ENCODE peak calls at places on chromosomes 16 and 17, in four cellular contexts. R, F, G and E are unnamed samples.

GRCh38 chr17:19979917-19980770 is 2.5 kb upstream of the AKAP10 start:
- DNase-seq in F (peak; percentile 71), R (no peak), G (no peak), E (no peak)

GRCh38 chr17:81491193-81491592 is 21.4 kb downstream of the ACTG1 start:
- DNase-seq in F (no peak), R (no peak), G (no peak), E (no peak)

GRCh38 chr16:11259655-11260595 is 3.9 kb upstream of the SOCS1 start:
- DNase-seq in R (no peak), G (no peak), F (no peak), E (no peak)

GRCh38 chr16:87806608-87807546 is 41.1 kb upstream of the KLHDC4 start:
- DNase-seq in G (peak; percentile 86), R (peak; percentile 54), F (peak; percentile 61), E (no peak)

GRCh38 chr16:13070268-13070667 is 168.9 kb downstream of the SHISA9 start:
- DNase-seq in R (no peak), F (peak; percentile 85), G (peak; percentile 17), E (no peak)

GRCh38 chr16:55437627-55438026 is 41.4 kb upstream of the MMP2 start:
- DNase-seq in F (no peak), R (no peak), G (no peak), E (no peak)

GRCh38 chr16:74034862-74035261 is 261.8 kb upstream of the PSMD7 start:
- DNase-seq in F (no peak), G (peak; percentile 57), R (peak; percentile 25), E (no peak)

GRCh38 chr17:38691154-38691553 is 13.9 kb upstream of the MLLT6 start:
- DNase-seq in G (no peak), R (no peak), F (no peak), E (no peak)

GRCh38 chr17:50443492-50444051 is 17.6 kb downstream of the ACSF2 start:
- DNase-seq in F (no peak), R (no peak), G (no peak), E (no peak)

GRCh38 chr17:78664476-78665384 is 87.5 kb upstream of the DNAH17 start:
- DNase-seq in G (no peak), R (no peak), F (no peak), E (no peak)

GRCh38 chr16:3171181-3171854 is 16.7 kb upstream of the OR1F1 start:
- DNase-seq in F (no peak), G (peak; percentile 50), R (no peak), E (no peak)

GRCh38 chr17:28925912-28926365 is 23.1 kb upstream of the DHRS13 start:
- DNase-seq in G (no peak), F (no peak), R (no peak), E (peak; percentile 47)

GRCh38 chr16:66035096-66035495 is 331.4 kb upstream of the CDH5 start:
- DNase-seq in F (no peak), G (no peak), R (no peak), E (no peak)

GRCh38 chr17:42287305-42288077 is 807 bp upstream of the STAT5A start:
- DNase-seq in G (peak; percentile 41), R (no peak), F (no peak), E (peak; percentile 40)

GRCh38 chr16:67394271-67395104 is 1.2 kb upstream of the TPPP3 start:
- DNase-seq in R (no peak), G (no peak), F (peak; percentile 70), E (no peak)

GRCh38 chr17:19728114-19728495 is 11.7 kb upstream of the SLC47A2 start:
- DNase-seq in F (no peak), G (peak; percentile 88), R (no peak), E (no peak)

GRCh38 chr17:258045-258734 is 76.7 kb upstream of the DOC2B start:
- DNase-seq in F (peak; percentile 32), G (no peak), R (no peak), E (no peak)

GRCh38 chr17:76255801-76256429 is 9.2 kb upstream of the UBALD2 start:
- DNase-seq in R (no peak), G (no peak), F (no peak), E (no peak)

GRCh38 chr17:51617876-51618455 is 357.6 kb downstream of the UTP18 start:
- DNase-seq in R (no peak), F (no peak), G (no peak), E (no peak)

GRCh38 chr17:73316919-73317505 is 5.2 kb upstream of the CDC42EP4 start:
- DNase-seq in G (no peak), R (no peak), F (no peak), E (peak; percentile 70)

GRCh38 chr17:77375108-77375507 is 234.3 kb downstream of the SEC14L1 start:
- DNase-seq in G (no peak), F (no peak), R (no peak), E (no peak)

GRCh38 chr17:41666336-41666680 is 22.4 kb upstream of the EIF1 start:
- DNase-seq in F (no peak), R (peak; percentile 32), G (peak; percentile 58), E (peak; percentile 75)

GRCh38 chr16:20897253-20897896 is 2.8 kb downstream of the DCUN1D3 start:
- DNase-seq in F (no peak), R (no peak), G (no peak), E (no peak)

GRCh38 chr17:55609737-55610201 is 98.5 kb upstream of the SMIM36 start:
- DNase-seq in G (no peak), R (no peak), F (no peak), E (no peak)

GRCh38 chr17:49290690-49291326 is 60.2 kb upstream of the PHOSPHO1 start:
- DNase-seq in R (peak; percentile 32), G (peak; percentile 50), F (no peak), E (no peak)
- TF ChIP-seq NRF1 in R (no peak), G (no peak), F (no peak), E (no peak)

DNA sequence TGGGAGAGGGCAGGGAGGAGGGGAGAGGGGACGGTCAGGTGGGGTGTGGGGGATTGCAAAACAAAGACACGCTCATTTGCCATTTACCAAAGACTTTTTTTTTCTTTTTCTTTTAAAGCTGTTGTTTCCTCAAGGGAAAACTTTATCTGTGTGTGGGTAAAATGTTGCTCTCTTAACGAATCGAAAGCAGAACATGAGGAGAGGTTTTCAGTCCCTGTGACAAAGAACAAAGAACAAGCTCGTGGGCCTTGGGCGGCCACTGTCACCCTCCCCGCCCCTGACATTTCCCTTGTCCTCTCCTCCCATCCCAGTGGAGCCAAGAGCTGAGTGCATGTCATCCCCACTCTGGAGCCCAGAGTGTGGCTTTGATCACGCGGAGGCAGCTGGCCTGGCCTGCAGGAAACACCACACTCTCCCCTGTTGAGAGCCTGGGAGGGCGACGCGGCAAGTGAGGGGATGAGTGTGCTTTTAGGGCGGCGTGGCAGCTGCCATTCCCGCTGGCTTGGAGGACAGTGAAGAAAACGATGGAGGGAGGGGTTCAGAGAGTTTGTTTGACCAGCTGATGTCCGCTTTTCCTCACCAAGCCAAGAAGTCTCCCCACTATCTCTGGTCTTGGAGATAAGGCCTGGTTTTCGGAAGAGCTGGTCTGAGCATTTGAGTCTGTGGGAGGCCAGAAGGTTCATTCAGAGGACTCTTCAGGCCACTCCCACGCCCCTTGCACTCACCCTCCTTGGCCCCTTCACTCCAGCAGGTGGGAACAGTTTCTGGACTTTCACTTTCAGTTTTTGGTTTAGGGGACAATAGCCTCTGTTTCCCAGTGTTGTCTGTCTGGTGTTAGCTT is 11.4 kb downstream of the CCR7 start:
- DNase-seq in R (peak; percentile 87), F (no peak), G (no peak), E (no peak)
- H3K4me2 ChIP-seq in R (peak overlapping the region; percentile 81), F (no peak overlapping the region), G (no peak overlapping the region), E (peak overlapping the region; percentile 36)

DNA sequence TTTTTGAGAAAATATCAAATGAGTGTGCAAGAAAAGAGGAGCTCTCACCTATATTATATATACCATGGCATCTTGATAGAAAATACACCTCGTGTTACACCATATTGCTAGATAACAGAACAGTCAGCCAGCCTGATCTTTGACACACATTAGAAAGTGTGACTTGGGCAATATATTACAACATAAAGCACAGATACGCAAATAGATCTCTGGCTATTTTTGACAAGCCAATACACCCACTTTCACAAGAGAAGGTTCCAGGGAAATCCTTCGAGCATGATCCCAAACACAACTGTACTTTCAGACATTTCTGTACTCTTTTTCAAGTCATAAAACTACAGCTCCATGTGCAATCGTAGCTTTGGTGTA is 9.4 kb downstream of the GGA2 start:
- DNase-seq in R (no peak), F (no peak), G (no peak), E (no peak)
- H3K4me1 ChIP-seq in R (peaks cover 47% of the 10 kb centered on the region), F (no peaks in the 10 kb centered on the region), G (peaks cover 13% of the 10 kb centered on the region), E (peaks cover 34% of the 10 kb centered on the region)

DNA sequence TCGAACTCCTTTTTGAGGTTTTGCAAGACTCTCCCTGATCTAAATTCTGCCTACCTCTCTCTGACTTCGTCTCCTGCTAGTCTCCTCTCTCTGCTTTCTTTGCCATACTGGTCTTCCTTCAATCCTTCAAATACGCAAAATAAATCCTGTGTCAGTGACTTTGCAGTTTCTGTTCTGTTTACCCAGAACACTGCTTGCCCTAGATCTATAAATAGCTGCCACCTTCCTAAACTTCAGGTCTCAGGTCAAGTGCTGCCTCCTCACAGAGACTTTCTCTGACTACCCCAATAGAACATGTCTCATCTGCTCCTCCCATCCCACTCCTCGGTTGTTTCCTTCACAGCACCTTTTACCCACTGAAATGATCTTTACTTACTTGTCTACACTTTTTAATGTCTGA is 78.9 kb downstream of the TRIM37 start:
- DNase-seq in R (peak; percentile 16), G (no peak), F (no peak), E (no peak)
- TF ChIP-seq NRF1 in R (no peak), G (no peak), F (no peak), E (no peak)